ENCODE peak calls at places on chromosomes 1 and 21, in four cellular contexts. One of them, this sample, is unnamed.

GRCh38 chr21:23475518-23476189 is 2131.6 kb downstream of the MRPL39 start:
- DNase-seq in GM12864: no peak
- DNase-seq in choroid plexus epithelial cell: no peak
- DNase-seq in mammary epithelial cell: no peak
- DNase-seq in this sample: no peak

GRCh38 chr1:48208251-48208650 is 14.3 kb upstream of the SLC5A9 start:
- DNase-seq in GM12864: no peak
- DNase-seq in mammary epithelial cell: no peak
- DNase-seq in choroid plexus epithelial cell: no peak
- DNase-seq in this sample: no peak

GRCh38 chr1:16721871-16722641 is 18.3 kb upstream of the RNU1-4 start:
- DNase-seq in GM12864: no peak
- DNase-seq in mammary epithelial cell: no peak
- DNase-seq in choroid plexus epithelial cell: no peak
- DNase-seq in this sample: peak

GRCh38 chr21:17343055-17343454 is 169.8 kb upstream of the CXADR start:
- DNase-seq in GM12864: no peak
- DNase-seq in mammary epithelial cell: peak
- DNase-seq in choroid plexus epithelial cell: peak
- DNase-seq in this sample: no peak

GRCh38 chr1:32242341-32242851 is 4.6 kb upstream of the FAM167B start:
- DNase-seq in mammary epithelial cell: no peak
- DNase-seq in choroid plexus epithelial cell: peak
- DNase-seq in GM12864: no peak
- DNase-seq in this sample: no peak

GRCh38 chr1:50950396-50950795 is 9.7 kb downstream of the FAF1 start:
- DNase-seq in GM12864: no peak
- DNase-seq in choroid plexus epithelial cell: no peak
- DNase-seq in mammary epithelial cell: no peak
- DNase-seq in this sample: no peak

GRCh38 chr1:234656070-234656875 is 46.3 kb upstream of the IRF2BP2 start:
- DNase-seq in choroid plexus epithelial cell: no peak
- DNase-seq in mammary epithelial cell: peak
- DNase-seq in GM12864: no peak
- DNase-seq in this sample: no peak

GRCh38 chr1:23422313-23422877 is 2.2 kb downstream of the TCEA3 start:
- DNase-seq in mammary epithelial cell: peak
- DNase-seq in GM12864: no peak
- DNase-seq in choroid plexus epithelial cell: peak
- DNase-seq in this sample: no peak

GRCh38 chr1:202274611-202275010 is 67.1 kb downstream of the UBE2T start:
- DNase-seq in GM12864: no peak
- DNase-seq in choroid plexus epithelial cell: peak
- DNase-seq in mammary epithelial cell: no peak
- DNase-seq in this sample: peak

GRCh38 chr1:52359676-52360594 is 6.1 kb downstream of the CC2D1B start:
- DNase-seq in mammary epithelial cell: no peak
- DNase-seq in GM12864: no peak
- DNase-seq in choroid plexus epithelial cell: no peak
- DNase-seq in this sample: no peak

GRCh38 chr1:20063861-20064292 is 6.1 kb upstream of the PLA2G5 start:
- DNase-seq in choroid plexus epithelial cell: peak
- DNase-seq in mammary epithelial cell: peak
- DNase-seq in GM12864: no peak
- DNase-seq in this sample: no peak

GRCh38 chr1:25875856-25876692 is 566 bp upstream of the PAQR7 start:
- DNase-seq in choroid plexus epithelial cell: no peak
- DNase-seq in mammary epithelial cell: no peak
- DNase-seq in GM12864: no peak
- DNase-seq in this sample: no peak

GRCh38 chr21:33428669-33429068 is 25.5 kb downstream of the IFNGR2 start:
- DNase-seq in mammary epithelial cell: peak
- DNase-seq in GM12864: no peak
- DNase-seq in choroid plexus epithelial cell: no peak
- DNase-seq in this sample: no peak

GRCh38 chr1:232012773-232013386 is 386.3 kb downstream of the DISC1 start:
- DNase-seq in GM12864: no peak
- DNase-seq in mammary epithelial cell: peak
- DNase-seq in choroid plexus epithelial cell: peak
- DNase-seq in this sample: no peak

GRCh38 chr1:233662503-233663105 is 48.7 kb downstream of the KCNK1 start:
- DNase-seq in mammary epithelial cell: no peak
- DNase-seq in choroid plexus epithelial cell: no peak
- DNase-seq in GM12864: no peak
- DNase-seq in this sample: no peak

GRCh38 chr21:44761011-44761729 is 40.5 kb downstream of the UBE2G2 start:
- DNase-seq in GM12864: no peak
- DNase-seq in mammary epithelial cell: no peak
- DNase-seq in choroid plexus epithelial cell: no peak
- DNase-seq in this sample: no peak

GRCh38 chr21:39774252-39774651 is 29.3 kb downstream of the IGSF5 start:
- DNase-seq in GM12864: no peak
- DNase-seq in mammary epithelial cell: no peak
- DNase-seq in choroid plexus epithelial cell: no peak
- DNase-seq in this sample: no peak

GRCh38 chr21:42243026-42243425 is 24.1 kb downstream of the ABCG1 start:
- DNase-seq in choroid plexus epithelial cell: no peak
- DNase-seq in mammary epithelial cell: no peak
- DNase-seq in GM12864: no peak
- DNase-seq in this sample: no peak

GRCh38 chr1:30404341-30404740 is 319.0 kb downstream of the MATN1 start:
- DNase-seq in mammary epithelial cell: no peak
- DNase-seq in choroid plexus epithelial cell: no peak
- DNase-seq in GM12864: no peak
- DNase-seq in this sample: no peak

GRCh38 chr1:48530727-48531351 is 58.8 kb upstream of the SPATA6 start:
- DNase-seq in mammary epithelial cell: peak
- DNase-seq in GM12864: no peak
- DNase-seq in choroid plexus epithelial cell: peak
- DNase-seq in this sample: peak

GRCh38 chr1:19306941-19307340 is 5.0 kb downstream of the AKR7A2 start:
- DNase-seq in GM12864: no peak
- DNase-seq in mammary epithelial cell: no peak
- DNase-seq in choroid plexus epithelial cell: no peak
- DNase-seq in this sample: no peak

GRCh38 chr1:155697046-155697445 is 8.2 kb downstream of the DAP3 start:
- DNase-seq in choroid plexus epithelial cell: no peak
- DNase-seq in mammary epithelial cell: no peak
- DNase-seq in GM12864: no peak
- DNase-seq in this sample: no peak

GRCh38 chr1:53073899-53074311 is 11.9 kb downstream of the PODN start:
- DNase-seq in GM12864: no peak
- DNase-seq in mammary epithelial cell: no peak
- DNase-seq in choroid plexus epithelial cell: peak
- DNase-seq in this sample: no peak

GRCh38 chr1:206715120-206715519 is 30.4 kb downstream of the MAPKAPK2 start:
- DNase-seq in choroid plexus epithelial cell: no peak
- DNase-seq in GM12864: no peak
- DNase-seq in mammary epithelial cell: no peak
- DNase-seq in this sample: no peak

GRCh38 chr1:155218854-155219591 is 10.5 kb downstream of the MTX1 start:
- DNase-seq in GM12864: no peak
- DNase-seq in mammary epithelial cell: peak
- DNase-seq in choroid plexus epithelial cell: peak
- DNase-seq in this sample: peak

GRCh38 chr1:186615332-186615731 is 64.9 kb downstream of the PTGS2 start:
- DNase-seq in GM12864: no peak
- DNase-seq in choroid plexus epithelial cell: peak
- DNase-seq in mammary epithelial cell: no peak
- DNase-seq in this sample: no peak

GRCh38 chr1:9473032-9473792 is 66.1 kb upstream of the SLC25A33 start:
- DNase-seq in mammary epithelial cell: peak
- DNase-seq in GM12864: no peak
- DNase-seq in choroid plexus epithelial cell: peak
- DNase-seq in this sample: no peak

GRCh38 chr1:189681252-189681919 is 796.3 kb downstream of the BRINP3 start:
- DNase-seq in GM12864: no peak
- DNase-seq in choroid plexus epithelial cell: no peak
- DNase-seq in mammary epithelial cell: no peak
- DNase-seq in this sample: no peak

GRCh38 chr1:189673223-189673622 is 804.4 kb downstream of the BRINP3 start:
- DNase-seq in GM12864: no peak
- DNase-seq in choroid plexus epithelial cell: peak
- DNase-seq in mammary epithelial cell: no peak
- DNase-seq in this sample: no peak

GRCh38 chr1:189682591-189682990 is 795.1 kb downstream of the BRINP3 start:
- DNase-seq in mammary epithelial cell: no peak
- DNase-seq in choroid plexus epithelial cell: no peak
- DNase-seq in GM12864: no peak
- DNase-seq in this sample: no peak

GRCh38 chr1:189678779-189679178 is 798.9 kb downstream of the BRINP3 start:
- DNase-seq in choroid plexus epithelial cell: peak
- DNase-seq in mammary epithelial cell: no peak
- DNase-seq in GM12864: no peak
- DNase-seq in this sample: no peak
- TF ChIP-seq CTCF in choroid plexus epithelial cell: peak
- TF ChIP-seq CTCF in mammary epithelial cell: peak
- TF ChIP-seq CTCF in GM12864: peak
- TF ChIP-seq CTCF in this sample: peak

DNA sequence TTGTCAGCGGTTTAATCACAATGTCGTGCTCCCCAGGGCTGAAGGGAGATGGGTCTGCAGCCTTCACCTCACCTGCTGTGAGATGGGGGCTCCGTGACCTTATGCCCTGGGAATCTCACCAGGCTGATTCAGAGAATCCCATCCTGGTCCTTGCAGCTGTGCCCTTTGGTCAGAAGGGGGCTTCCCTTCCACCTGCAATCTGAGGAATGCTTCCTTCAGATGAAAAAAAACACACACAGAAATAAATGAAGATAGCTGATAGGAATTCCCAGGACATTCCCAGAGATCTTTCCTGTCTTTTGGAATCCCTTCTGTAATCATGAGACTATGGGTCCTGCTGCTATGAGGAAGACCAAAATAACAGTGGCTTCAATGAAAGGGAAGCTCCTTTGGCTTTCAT is 127.0 kb upstream of the VAMP3 start:
- DNase-seq in choroid plexus epithelial cell: no peak
- DNase-seq in GM12864: no peak
- DNase-seq in mammary epithelial cell: no peak
- DNase-seq in this sample: no peak
- TF ChIP-seq CTCF in choroid plexus epithelial cell: no peak
- TF ChIP-seq CTCF in GM12864: no peak
- TF ChIP-seq CTCF in mammary epithelial cell: no peak
- TF ChIP-seq CTCF in this sample: no peak

GRCh38 chr1:113918243-113918642 is 10.9 kb upstream of the HIPK1 start:
- DNase-seq in mammary epithelial cell: no peak
- DNase-seq in choroid plexus epithelial cell: no peak
- DNase-seq in GM12864: no peak
- DNase-seq in this sample: no peak
- TF ChIP-seq CTCF in mammary epithelial cell: no peak
- TF ChIP-seq CTCF in choroid plexus epithelial cell: no peak
- TF ChIP-seq CTCF in GM12864: no peak
- TF ChIP-seq CTCF in this sample: no peak

GRCh38 chr1:6414443-6414844 is 5.3 kb downstream of the HES2 start:
- DNase-seq in GM12864: peak
- DNase-seq in mammary epithelial cell: peak
- DNase-seq in choroid plexus epithelial cell: peak
- DNase-seq in this sample: peak
- TF ChIP-seq CTCF in GM12864: peak
- TF ChIP-seq CTCF in mammary epithelial cell: peak
- TF ChIP-seq CTCF in choroid plexus epithelial cell: peak
- TF ChIP-seq CTCF in this sample: peak

GRCh38 chr1:71086331-71086730 is 5.5 kb upstream of the ZRANB2 start:
- DNase-seq in choroid plexus epithelial cell: peak
- DNase-seq in mammary epithelial cell: peak
- DNase-seq in GM12864: no peak
- DNase-seq in this sample: no peak

GRCh38 chr1:71083271-71083670 is 2.4 kb upstream of the ZRANB2 start:
- DNase-seq in mammary epithelial cell: no peak
- DNase-seq in GM12864: no peak
- DNase-seq in choroid plexus epithelial cell: peak
- DNase-seq in this sample: no peak

GRCh38 chr1:71080782-71081696 is at the start of gene ZRANB2:
- DNase-seq in mammary epithelial cell: peak
- DNase-seq in choroid plexus epithelial cell: peak
- DNase-seq in GM12864: peak
- DNase-seq in this sample: peak

GRCh38 chr1:71080178-71080781 is 555 bp downstream of the ZRANB2 start:
- DNase-seq in mammary epithelial cell: peak
- DNase-seq in choroid plexus epithelial cell: peak
- DNase-seq in GM12864: no peak
- DNase-seq in this sample: peak

DNA sequence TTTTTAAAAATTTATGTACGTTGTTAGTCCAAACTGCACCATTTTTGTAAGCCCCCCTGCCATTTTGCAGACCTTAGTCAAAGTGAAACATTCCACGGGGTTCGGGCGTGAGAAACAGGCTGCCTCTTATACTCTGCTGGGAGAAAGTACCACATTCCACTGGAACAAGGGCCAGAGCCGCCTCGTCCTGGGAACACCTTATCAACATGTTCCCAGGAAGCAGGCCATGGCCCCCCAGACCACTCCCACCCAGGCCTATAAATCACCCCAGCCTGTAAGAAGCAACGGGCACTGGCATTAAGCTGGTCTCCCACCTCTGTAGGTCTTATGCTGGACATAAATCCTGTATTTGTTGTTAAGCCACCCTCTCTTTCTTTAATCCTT is 854 bp upstream of the ZRANB2 start:
- DNase-seq in mammary epithelial cell: no peak
- DNase-seq in choroid plexus epithelial cell: no peak
- DNase-seq in GM12864: no peak
- DNase-seq in this sample: no peak
- TF ChIP-seq CTCF in mammary epithelial cell: no peak
- TF ChIP-seq CTCF in choroid plexus epithelial cell: no peak
- TF ChIP-seq CTCF in GM12864: no peak
- TF ChIP-seq CTCF in this sample: no peak

DNA sequence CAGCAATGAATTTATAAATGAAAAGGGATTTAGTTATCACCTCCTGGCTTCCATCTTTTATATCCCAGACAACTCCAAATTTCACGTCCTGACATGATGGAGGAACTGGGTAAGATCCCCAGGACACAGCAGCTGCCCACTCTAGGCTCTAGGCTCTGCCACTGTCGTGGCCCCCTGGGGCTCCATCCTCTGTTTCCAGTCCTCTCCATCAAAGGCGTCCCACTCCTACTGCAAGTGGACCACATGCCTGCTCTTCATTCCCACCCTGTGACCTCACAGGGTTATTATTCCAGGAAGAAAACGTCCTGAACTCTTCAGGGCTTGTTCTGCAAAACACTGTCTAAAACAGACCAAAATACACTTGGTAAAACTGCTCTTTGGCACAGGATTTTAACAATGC is 11.9 kb downstream of the URB1 start:
- DNase-seq in mammary epithelial cell: no peak
- DNase-seq in GM12864: no peak
- DNase-seq in choroid plexus epithelial cell: no peak
- DNase-seq in this sample: no peak
- TF ChIP-seq CTCF in mammary epithelial cell: no peak
- TF ChIP-seq CTCF in GM12864: no peak
- TF ChIP-seq CTCF in choroid plexus epithelial cell: no peak
- TF ChIP-seq CTCF in this sample: no peak

DNA sequence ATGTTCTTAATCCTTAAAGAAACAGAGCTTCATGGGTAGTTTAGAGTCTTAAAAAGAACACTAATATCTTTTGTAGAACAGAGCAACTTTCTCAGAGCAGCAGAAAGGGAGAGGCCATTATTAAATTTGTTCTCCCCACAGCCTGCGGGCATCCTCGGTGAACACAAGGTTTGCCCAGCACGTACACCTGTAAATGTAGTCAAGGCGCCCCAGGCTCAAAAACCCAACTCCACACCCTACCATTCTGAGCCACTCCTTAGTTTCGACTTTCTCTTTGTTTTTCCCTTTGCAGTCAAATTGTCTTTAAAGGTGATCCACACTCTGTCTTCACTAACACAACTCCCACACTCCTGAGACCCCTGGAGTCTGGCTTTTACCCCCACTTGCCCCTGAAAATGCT is 64.8 kb upstream of the BCAR3 start:
- DNase-seq in GM12864: no peak
- DNase-seq in mammary epithelial cell: no peak
- DNase-seq in choroid plexus epithelial cell: no peak
- DNase-seq in this sample: no peak
- TF ChIP-seq CTCF in GM12864: no peak
- TF ChIP-seq CTCF in mammary epithelial cell: no peak
- TF ChIP-seq CTCF in choroid plexus epithelial cell: no peak
- TF ChIP-seq CTCF in this sample: no peak

This sample was measured in GM10248.